ENCODE peak calls at places on chromosome 14, in nine cellular contexts. Y, D, I, A, O, V, W, B and G are unnamed samples.

GRCh38 chr14:87252103-87252502 is 740.9 kb downstream of the GALC start:
- DNase-seq in Y (no peak), D (no peak), I (no peak), A (peak; percentile 32), O (no peak), V (no peak), W (peak; percentile 1), B (no peak), G (no peak)

GRCh38 chr14:39488600-39488999 is 56.4 kb upstream of the FBXO33 start:
- DNase-seq in Y (peak; percentile 17), D (no peak), I (no peak), A (peak; percentile 93), O (no peak), V (no peak), W (no peak), B (peak; percentile 42), G (peak; percentile 72)

GRCh38 chr14:20460458-20461229 is 590 bp downstream of the PIP4P1 start:
- DNase-seq in Y (no peak), D (no peak), I (peak; percentile 50), A (peak; percentile 76), O (no peak), V (no peak), W (no peak), B (no peak), G (peak; percentile 48)

GRCh38 chr14:52583544-52583943 is 30.9 kb downstream of the GPR137C start:
- DNase-seq in Y (no peak), D (no peak), I (no peak), A (no peak), O (no peak), V (no peak), W (no peak), B (no peak), G (no peak)

GRCh38 chr14:42057176-42057575 is 450.5 kb downstream of the LRFN5 start:
- DNase-seq in Y (peak; percentile 43), D (no peak), I (no peak), A (no peak), O (no peak), V (no peak), W (no peak), B (peak; percentile 52), G (no peak)

GRCh38 chr14:63673882-63674497 is 32.3 kb upstream of the WDR89 start:
- DNase-seq in Y (no peak), D (no peak), I (no peak), A (no peak), O (no peak), V (no peak), W (no peak), B (no peak), G (no peak)

GRCh38 chr14:105999361-106000028 is 473.1 kb downstream of the TMEM121 start:
- DNase-seq in Y (no peak), D (no peak), I (peak; percentile 74), A (peak; percentile 43), O (peak; percentile 40), V (no peak), W (peak; percentile 91), B (peak; percentile 0), G (no peak)

GRCh38 chr14:69013943-69014782 is 35.1 kb upstream of the ACTN1 start:
- DNase-seq in Y (peak; percentile 72), D (no peak), I (no peak), A (peak; percentile 67), O (peak; percentile 62), V (no peak), W (peak; percentile 98), B (peak; percentile 71), G (no peak)

DNA sequence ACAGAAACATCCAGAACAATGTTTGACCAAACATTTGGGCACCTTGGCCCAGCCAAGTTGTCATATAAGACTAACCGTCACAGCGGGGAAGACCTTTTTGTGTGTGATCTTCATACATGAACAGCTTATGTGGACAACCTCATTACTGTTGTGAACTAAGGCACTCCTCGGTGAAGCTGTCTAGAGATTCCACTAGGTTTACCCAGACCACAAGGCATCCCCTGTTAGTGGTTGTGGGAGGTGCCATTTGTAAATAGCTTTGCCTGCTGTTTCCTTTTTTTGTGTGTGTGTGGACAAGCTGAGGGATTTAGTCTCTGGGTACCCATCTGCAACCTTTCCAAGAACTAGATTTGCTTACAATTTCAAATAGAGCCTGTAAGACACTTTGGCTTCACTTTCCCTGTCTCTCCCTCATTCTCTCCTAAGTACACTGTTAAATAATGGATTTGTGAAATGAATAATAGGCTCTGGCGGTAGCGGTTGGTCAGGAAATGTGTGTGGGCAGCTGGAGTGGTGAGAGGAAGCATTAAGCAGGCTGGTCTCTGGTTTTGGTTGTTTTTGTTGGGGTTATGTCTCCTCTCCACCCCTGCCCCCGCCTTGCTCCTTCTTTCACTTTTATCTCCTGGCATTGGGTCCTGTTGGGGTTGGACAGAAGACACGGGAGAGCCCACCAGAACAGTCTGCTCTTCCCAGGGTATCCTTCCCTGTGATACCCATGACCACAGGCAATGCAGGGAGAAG is 727.6 kb downstream of the VRK1 start:
- DNase-seq in Y (no peak), D (no peak), I (no peak), A (no peak), O (no peak), V (no peak), W (no peak), B (no peak), G (no peak)
- TF ChIP-seq CTCF in Y (no peak), D (no peak), I (no peak), A (no peak), O (no peak), V (no peak), W (no peak), B (no peak), G (no peak)

DNA sequence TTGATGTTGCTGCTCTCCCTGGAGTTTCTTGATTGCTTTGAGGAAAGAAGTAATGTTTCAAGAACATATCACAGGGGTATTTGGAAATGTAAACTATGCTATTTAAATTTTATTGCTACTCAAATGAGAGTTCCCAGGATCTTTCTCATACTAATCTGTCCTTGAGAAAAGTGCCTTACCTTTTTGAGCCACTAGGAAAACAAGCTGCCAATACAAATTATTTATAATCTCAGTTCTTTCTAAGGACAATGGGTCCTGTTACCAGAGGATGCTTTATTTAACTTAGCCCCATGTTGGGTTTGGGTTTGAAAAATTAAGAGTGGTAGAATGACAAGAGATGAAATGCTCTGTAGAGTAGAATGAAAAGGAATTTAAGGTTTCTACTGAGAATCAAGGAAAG is 258.2 kb upstream of the PRKD1 start:
- DNase-seq in Y (no peak), D (no peak), I (no peak), A (peak; percentile 40), O (no peak), V (no peak), W (no peak), B (no peak), G (no peak)
- TF ChIP-seq CTCF in Y (no peak), D (peak; percentile 12), I (no peak), A (no peak), O (no peak), V (no peak), W (no peak), B (peak; percentile 23), G (peak; percentile 64)

GRCh38 chr14:77139022-77139421 is 2.6 kb downstream of the ZDHHC22 start:
- DNase-seq in Y (no peak), D (no peak), I (no peak), A (no peak), O (no peak), V (no peak), W (no peak), B (no peak), G (no peak)

GRCh38 chr14:77140343-77140936 is 1.2 kb downstream of the ZDHHC22 start:
- DNase-seq in Y (no peak), D (no peak), I (no peak), A (no peak), O (no peak), V (no peak), W (no peak), B (no peak), G (peak; percentile 53)

GRCh38 chr14:77140937-77141591 is 527 bp downstream of the ZDHHC22 start:
- DNase-seq in Y (peak; percentile 40), D (no peak), I (no peak), A (peak; percentile 87), O (no peak), V (no peak), W (no peak), B (peak; percentile 18), G (peak; percentile 89)

GRCh38 chr14:77141592-77142288 is at the start of gene ZDHHC22:
- DNase-seq in Y (peak; percentile 28), D (no peak), I (no peak), A (peak; percentile 79), O (no peak), V (no peak), W (no peak), B (no peak), G (peak; percentile 74)

DNA sequence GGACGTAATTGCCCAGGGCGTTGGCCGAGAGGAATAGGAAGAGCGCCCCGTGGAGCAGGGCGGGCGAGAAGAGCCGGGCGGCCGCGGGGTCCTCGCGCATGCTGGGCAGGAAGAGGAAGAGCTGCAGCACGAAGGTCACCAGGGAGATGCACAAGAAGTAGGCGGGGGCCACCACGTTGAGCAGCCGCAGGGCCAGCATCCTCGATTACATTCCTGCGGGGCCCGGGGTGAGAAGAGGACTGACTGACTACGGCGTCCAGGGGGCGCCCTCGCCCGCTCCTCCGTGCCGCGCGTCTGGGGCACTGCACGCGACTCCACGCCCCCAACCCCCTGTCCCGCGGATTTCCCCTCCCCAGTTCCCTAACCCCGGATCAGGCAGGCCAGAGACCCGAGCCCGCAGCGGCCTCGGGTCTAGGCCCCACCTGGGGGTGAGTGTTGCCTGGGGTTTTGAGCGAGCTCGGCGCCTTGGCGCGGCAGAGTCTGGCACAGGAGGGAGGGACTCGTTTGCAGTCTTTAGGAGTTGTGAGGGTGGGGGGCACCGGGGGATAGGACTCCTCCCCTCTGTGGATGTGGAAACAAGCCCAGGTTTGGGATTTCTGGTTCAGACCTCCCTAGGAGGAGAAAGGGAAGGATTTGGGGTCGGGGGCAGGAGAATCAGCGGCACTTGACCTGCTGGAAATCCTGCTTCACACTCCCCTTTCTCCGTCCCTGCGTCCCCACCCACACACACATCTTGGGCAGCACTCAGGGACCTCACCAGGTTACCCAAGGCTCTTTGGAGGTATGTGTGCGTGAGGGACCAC is 1.9 kb downstream of the ZDHHC22 start:
- DNase-seq in Y (peak; percentile 30), D (no peak), I (no peak), A (peak; percentile 95), O (no peak), V (no peak), W (peak; percentile 74), B (peak; percentile 24), G (peak; percentile 86)
- TF ChIP-seq CTCF in Y (peak; percentile 59), D (no peak), I (peak; percentile 20), A (peak; percentile 84), O (peak; percentile 48), V (peak; percentile 48), W (peak; percentile 53), B (peak; percentile 37), G (peak; percentile 79)

DNA sequence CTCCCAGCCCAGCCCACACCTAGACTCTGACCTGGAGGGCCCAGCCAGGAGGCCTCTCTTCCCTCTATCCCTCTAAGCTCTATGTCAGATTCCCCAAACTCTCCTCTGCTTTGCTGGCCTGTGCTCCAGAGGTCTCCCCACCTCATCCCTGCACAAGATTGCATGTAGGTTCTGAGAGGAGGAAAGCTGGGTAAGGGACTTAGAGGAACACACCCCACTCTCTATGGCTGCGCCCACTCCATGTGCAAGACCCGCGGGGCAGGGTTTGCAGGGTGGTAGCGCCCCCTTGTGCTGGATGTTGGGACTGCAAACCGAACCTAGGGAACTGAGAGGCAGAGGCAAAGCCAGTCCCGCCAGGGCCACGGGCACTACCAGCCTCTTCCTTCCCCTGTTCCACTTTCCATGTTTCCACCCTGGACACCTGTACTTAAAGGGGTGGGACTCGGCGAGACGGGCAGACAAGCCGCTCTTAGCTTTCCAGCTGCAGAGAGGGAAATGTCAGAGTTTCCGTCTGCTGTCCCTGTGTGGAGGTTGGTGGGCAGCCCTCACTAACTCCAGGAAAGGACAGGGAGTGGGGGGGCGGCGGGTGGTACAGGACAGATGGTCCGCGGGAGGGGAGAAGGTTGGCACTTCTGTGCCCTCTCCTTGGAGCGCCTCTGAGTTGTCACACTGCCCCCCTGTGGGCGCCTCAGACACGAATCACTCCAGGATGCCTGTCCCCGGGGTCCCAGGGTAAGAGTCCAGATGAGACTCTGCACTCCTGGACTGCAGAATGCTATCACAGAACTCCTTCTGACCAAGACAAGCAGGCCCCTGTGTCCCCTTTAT is 16.8 kb downstream of the MMP14 start:
- DNase-seq in Y (peak; percentile 92), D (peak; percentile 99), I (peak; percentile 85), A (peak; percentile 93), O (peak; percentile 90), V (peak; percentile 52), W (peak; percentile 90), B (peak; percentile 90), G (peak; percentile 94)
- TF ChIP-seq CTCF in Y (peak; percentile 81), D (peak; percentile 97), I (peak; percentile 99), A (peak; percentile 98), O (peak; percentile 87), V (peak; percentile 94), W (peak; percentile 91), B (peak; percentile 85), G (peak; percentile 97)